ENCODE peak calls at places on chromosomes 1 and 21, in four cellular contexts. X is HepG2, Y is K562, D is GM12878. E is an unnamed sample.

GRCh38 chr1:159339517-159339916 is 37.4 kb downstream of the FCER1A start:
- DNase-seq in D (no peak), Y (no peak), X (no peak), E (no peak)

GRCh38 chr1:103905363-103905762 is 155.7 kb downstream of the AMY1C start:
- DNase-seq in D (no peak), X (no peak), Y (no peak), E (no peak)

GRCh38 chr1:52002038-52002917 is 11.8 kb upstream of the RAB3B start:
- DNase-seq in Y (peak; percentile 89), D (peak; percentile 65), X (peak; percentile 84), E (peak; percentile 83)

GRCh38 chr1:226738421-226738994 is 574 bp downstream of the ITPKB start:
- DNase-seq in D (no peak), X (no peak), Y (no peak), E (peak; percentile 49)

GRCh38 chr21:14880922-14881321 is 183.9 kb downstream of the NRIP1 start:
- DNase-seq in Y (no peak), X (no peak), D (no peak), E (no peak)

GRCh38 chr1:173392895-173393654 is 84.1 kb upstream of the PRDX6 start:
- DNase-seq in X (no peak), Y (no peak), D (no peak), E (no peak)

GRCh38 chr1:84146375-84147032 is 2.4 kb downstream of the PRKACB start:
- DNase-seq in X (no peak), Y (no peak), D (no peak), E (no peak)

GRCh38 chr1:43773821-43774220 is 66.5 kb downstream of the ST3GAL3 start:
- DNase-seq in D (no peak), Y (no peak), X (no peak), E (no peak)

GRCh38 chr1:67980028-67980427 is 70.4 kb downstream of the DIRAS3 start:
- DNase-seq in D (no peak), X (no peak), Y (no peak), E (no peak)

GRCh38 chr1:20840731-20841130 is 53.6 kb upstream of the HP1BP3 start:
- DNase-seq in X (no peak), Y (peak; percentile 65), D (no peak), E (no peak)

GRCh38 chr1:195740862-195741261 is 867.4 kb downstream of the KCNT2 start:
- DNase-seq in Y (no peak), D (no peak), X (no peak), E (no peak)

GRCh38 chr21:46117586-46118304 is 19.8 kb downstream of the COL6A2 start:
- DNase-seq in Y (no peak), D (no peak), X (no peak), E (no peak)

GRCh38 chr1:9315411-9316079 is 22.9 kb downstream of the SPSB1 start:
- DNase-seq in X (no peak), D (peak; percentile 31), Y (no peak), E (no peak)

GRCh38 chr1:204819495-204819894 is 51.2 kb upstream of the NFASC start:
- DNase-seq in X (no peak), Y (no peak), D (no peak), E (no peak)

GRCh38 chr1:172970186-172970585 is 80.6 kb downstream of the TNFSF18 start:
- DNase-seq in D (no peak), Y (no peak), X (no peak), E (no peak)

GRCh38 chr1:155085504-155086181 is 7.0 kb downstream of the EFNA3 start:
- DNase-seq in Y (peak; percentile 67), D (no peak), X (no peak), E (no peak)

GRCh38 chr1:117631761-117632160 is 25.9 kb downstream of the TENT5C start:
- DNase-seq in Y (no peak), X (no peak), D (no peak), E (no peak)

GRCh38 chr1:73839922-73840321 is 358.1 kb downstream of the LRRIQ3 start:
- DNase-seq in X (peak; percentile 1), Y (no peak), D (no peak), E (no peak)

GRCh38 chr1:185813401-185813979 is 79.3 kb downstream of the HMCN1 start:
- DNase-seq in X (peak; percentile 24), Y (peak; percentile 13), D (no peak), E (peak; percentile 37)

GRCh38 chr1:180905927-180906326 is 6.8 kb upstream of the KIAA1614 start:
- DNase-seq in Y (peak; percentile 48), D (no peak), X (no peak), E (no peak)

GRCh38 chr1:246785536-246786111 is 61.4 kb downstream of the SCCPDH start:
- DNase-seq in X (no peak), Y (no peak), D (no peak), E (peak; percentile 13)

GRCh38 chr1:46580140-46580903 is 23.7 kb downstream of the MKNK1 start:
- DNase-seq in D (no peak), X (peak; percentile 5), Y (peak; percentile 27), E (no peak)

GRCh38 chr1:226643167-226643566 is 94.6 kb downstream of the STUM start:
- DNase-seq in Y (peak; percentile 79), X (no peak), D (peak; percentile 33), E (no peak)

GRCh38 chr1:46489638-46490602 is at the start of gene DMBX1:
- DNase-seq in Y (peak; percentile 90), D (no peak), X (no peak), E (peak; percentile 93)

GRCh38 chr21:45111703-45112102 is 37.3 kb downstream of the ADARB1 start:
- DNase-seq in Y (no peak), D (no peak), X (no peak), E (no peak)

GRCh38 chr1:94855307-94855700 is 35.1 kb downstream of the SLC44A3 start:
- DNase-seq in D (no peak), Y (no peak), X (no peak), E (no peak)

GRCh38 chr1:32580348-32581017 is 41.3 kb downstream of the ZBTB8A start:
- DNase-seq in X (no peak), Y (no peak), D (no peak), E (no peak)

GRCh38 chr1:204286841-204287387 is 72.8 kb downstream of the PLEKHA6 start:
- DNase-seq in D (no peak), Y (no peak), X (no peak), E (no peak)

GRCh38 chr1:215284966-215285365 is 202.4 kb downstream of the KCNK2 start:
- DNase-seq in D (no peak), X (no peak), Y (no peak), E (no peak)

GRCh38 chr1:243791586-243792267 is 58.3 kb downstream of the AKT3 start:
- DNase-seq in Y (no peak), D (no peak), X (no peak), E (no peak)

GRCh38 chr1:179808503-179808902 is 65.4 kb downstream of the FAM163A start:
- DNase-seq in D (no peak), Y (no peak), X (no peak), E (no peak)

GRCh38 chr1:159428536-159428935 is 3.5 kb upstream of the OR10J4 start:
- DNase-seq in D (no peak), X (no peak), Y (no peak), E (no peak)

GRCh38 chr1:37732111-37732780 is 32.7 kb downstream of the EPHA10 start:
- DNase-seq in X (peak; percentile 81), Y (no peak), D (no peak), E (no peak)
- TF ChIP-seq FOXK2 in X (no peak), Y (no peak), D (no peak), E (no peak)

GRCh38 chr1:97200627-97201026 is 479.0 kb downstream of the PTBP2 start:
- DNase-seq in Y (no peak), X (no peak), D (no peak), E (no peak)
- TF ChIP-seq FOXK2 in Y (no peak), X (no peak), D (no peak), E (no peak)

GRCh38 chr1:29828526-29829447 is 592.5 kb downstream of the PTPRU start:
- DNase-seq in X (no peak), D (no peak), Y (no peak), E (no peak)

GRCh38 chr1:29827237-29827750 is 591.0 kb downstream of the PTPRU start:
- DNase-seq in X (no peak), D (no peak), Y (no peak), E (no peak)

GRCh38 chr1:29826646-29827045 is 590.3 kb downstream of the PTPRU start:
- DNase-seq in X (no peak), D (no peak), Y (no peak), E (no peak)

GRCh38 chr1:29829448-29830344 is 593.4 kb downstream of the PTPRU start:
- DNase-seq in D (no peak), X (no peak), Y (no peak), E (no peak)

DNA sequence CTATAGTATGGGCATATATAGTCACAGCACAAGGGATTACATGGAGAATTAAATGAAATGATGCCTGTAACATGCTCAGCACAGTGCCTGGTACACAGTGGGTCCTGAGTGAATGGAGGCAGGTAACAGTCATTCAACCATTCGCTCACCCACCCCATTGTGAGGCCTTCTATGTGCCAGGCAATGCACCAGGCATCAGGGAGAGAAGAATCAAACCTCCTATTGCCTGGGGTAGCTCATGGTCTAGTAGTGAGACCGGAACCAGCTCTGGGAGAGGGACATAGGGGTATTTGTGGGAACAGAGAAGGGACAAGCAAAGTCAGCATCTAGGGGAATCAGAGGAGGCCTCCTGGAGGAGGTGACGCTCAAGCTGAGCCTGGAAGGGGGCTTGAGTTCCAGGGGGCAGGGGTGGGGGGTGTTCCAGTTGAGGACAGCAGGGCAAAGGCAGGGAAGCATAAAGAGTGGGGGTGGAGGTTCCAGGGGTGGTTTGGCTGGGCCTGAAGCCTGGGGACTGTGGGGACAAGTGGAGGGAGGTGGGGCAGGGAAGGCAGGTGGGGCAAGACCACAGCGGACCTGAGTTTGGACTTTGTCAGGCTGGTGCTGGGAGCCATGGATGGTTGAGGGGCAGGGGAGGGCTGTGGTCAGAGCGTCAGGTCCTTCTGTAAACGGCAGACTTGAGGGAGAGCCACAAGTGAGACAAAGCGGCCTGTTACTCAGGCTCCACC is 591.6 kb downstream of the PTPRU start:
- DNase-seq in X (no peak), Y (no peak), D (no peak), E (no peak)
- TF ChIP-seq FOXK2 in X (no peak), Y (no peak), D (no peak), E (no peak)

DNA sequence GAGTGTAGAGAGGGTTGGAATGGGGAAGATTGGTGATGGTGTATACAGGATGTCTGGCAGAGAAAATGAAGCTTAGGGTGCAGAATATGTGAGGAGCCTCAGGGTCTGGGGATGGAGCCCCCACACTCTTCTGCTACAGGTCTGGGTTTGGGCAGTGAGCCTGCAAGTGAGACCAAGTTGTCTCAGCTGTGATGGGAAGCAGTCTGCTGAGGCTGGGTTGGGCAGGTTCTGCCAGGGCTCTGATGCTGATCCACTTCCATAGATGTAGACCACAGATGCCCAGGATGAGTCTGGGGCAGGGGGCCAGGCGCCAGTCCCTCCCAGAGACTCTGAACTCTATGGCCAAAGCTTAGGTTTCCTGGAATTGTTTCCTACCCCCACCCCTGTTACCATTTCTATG is 516.9 kb downstream of the PTPRU start:
- DNase-seq in X (no peak), D (no peak), Y (no peak), E (no peak)
- TF ChIP-seq FOXK2 in X (no peak), D (no peak), Y (no peak), E (no peak)

DNA sequence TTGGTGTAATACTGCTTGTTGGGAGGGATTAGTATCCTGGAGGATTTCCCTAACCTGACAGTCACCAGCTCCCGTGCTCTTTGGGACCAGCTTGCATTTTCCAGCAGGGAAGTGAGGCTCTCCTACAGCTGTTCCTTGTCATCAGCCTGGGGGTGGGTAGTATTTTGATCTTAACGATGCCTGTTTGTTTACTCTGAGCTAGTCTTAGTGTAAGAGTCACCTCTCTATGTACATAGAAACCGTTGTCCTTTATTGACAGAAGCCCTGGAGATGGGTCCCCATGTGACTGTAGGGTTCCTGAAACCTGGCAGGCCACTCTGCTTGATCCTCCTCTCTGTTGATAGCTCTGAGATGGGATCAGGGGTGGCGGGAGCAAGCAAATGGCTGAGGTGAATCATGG is 58.0 kb downstream of the ACP6 start:
- DNase-seq in X (peak; percentile 88), Y (no peak), D (no peak), E (no peak)
- TF ChIP-seq FOXK2 in X (peak; percentile 41), Y (no peak), D (no peak), E (no peak)

GRCh38 chr21:36773111-36773510 is 74.2 kb downstream of the SIM2 start:
- DNase-seq in D (no peak), X (peak; percentile 55), Y (no peak), E (no peak)
- TF ChIP-seq FOXK2 in D (no peak), X (no peak), Y (no peak), E (no peak)

E was measured in HEK293T.